ENCODE peak calls at places on chromosomes 7 and 10, in nine cellular contexts. One of them, this sample, is unnamed.

GRCh38 chr10:44847110-44847509 is 64.0 kb upstream of the TMEM72 start:
- DNase-seq in globus pallidus: no peak
- DNase-seq in H7: no peak
- DNase-seq in hepatocyte: no peak
- DNase-seq in RWPE1: no peak
- DNase-seq in IMR-90: no peak
- DNase-seq in GM18507: no peak
- DNase-seq in head of caudate nucleus: no peak
- DNase-seq in CD8-positive, alpha-beta T cell: no peak
- DNase-seq in this sample: no peak

GRCh38 chr10:113027230-113027573 is 77.2 kb downstream of the TCF7L2 start:
- DNase-seq in globus pallidus: no peak
- DNase-seq in H7: no peak
- DNase-seq in hepatocyte: no peak
- DNase-seq in RWPE1: no peak
- DNase-seq in IMR-90: no peak
- DNase-seq in GM18507: no peak
- DNase-seq in head of caudate nucleus: no peak
- DNase-seq in CD8-positive, alpha-beta T cell: no peak
- DNase-seq in this sample: no peak

GRCh38 chr10:60138026-60138425 is 231.7 kb upstream of the CCDC6 start:
- DNase-seq in globus pallidus: no peak
- DNase-seq in H7: no peak
- DNase-seq in hepatocyte: no peak
- DNase-seq in RWPE1: no peak
- DNase-seq in IMR-90: no peak
- DNase-seq in GM18507: no peak
- DNase-seq in head of caudate nucleus: no peak
- DNase-seq in CD8-positive, alpha-beta T cell: no peak
- DNase-seq in this sample: no peak

GRCh38 chr7:12945901-12946300 is 258.5 kb downstream of the ARL4A start:
- DNase-seq in globus pallidus: no peak
- DNase-seq in H7: no peak
- DNase-seq in hepatocyte: no peak
- DNase-seq in RWPE1: no peak
- DNase-seq in IMR-90: no peak
- DNase-seq in GM18507: no peak
- DNase-seq in head of caudate nucleus: no peak
- DNase-seq in CD8-positive, alpha-beta T cell: no peak
- DNase-seq in this sample: no peak

GRCh38 chr10:44245601-44245938 is 139.3 kb downstream of the CXCL12 start:
- DNase-seq in globus pallidus: no peak
- DNase-seq in H7: no peak
- DNase-seq in hepatocyte: no peak
- DNase-seq in RWPE1: no peak
- DNase-seq in IMR-90: peak
- DNase-seq in GM18507: no peak
- DNase-seq in head of caudate nucleus: no peak
- DNase-seq in CD8-positive, alpha-beta T cell: no peak
- DNase-seq in this sample: no peak

GRCh38 chr10:95377950-95378349 is 87.1 kb upstream of the PDLIM1 start:
- DNase-seq in globus pallidus: no peak
- DNase-seq in H7: no peak
- DNase-seq in hepatocyte: no peak
- DNase-seq in RWPE1: no peak
- DNase-seq in IMR-90: no peak
- DNase-seq in GM18507: no peak
- DNase-seq in head of caudate nucleus: no peak
- DNase-seq in CD8-positive, alpha-beta T cell: no peak
- DNase-seq in this sample: no peak

GRCh38 chr7:101690061-101690460 is 61.0 kb upstream of the MYL10 start:
- DNase-seq in globus pallidus: no peak
- DNase-seq in H7: no peak
- DNase-seq in hepatocyte: peak
- DNase-seq in RWPE1: no peak
- DNase-seq in IMR-90: no peak
- DNase-seq in GM18507: no peak
- DNase-seq in head of caudate nucleus: no peak
- DNase-seq in CD8-positive, alpha-beta T cell: no peak
- DNase-seq in this sample: no peak

GRCh38 chr10:129863231-129863663 is 100.8 kb downstream of the EBF3 start:
- DNase-seq in globus pallidus: no peak
- DNase-seq in H7: peak
- DNase-seq in hepatocyte: peak
- DNase-seq in RWPE1: no peak
- DNase-seq in IMR-90: no peak
- DNase-seq in GM18507: no peak
- DNase-seq in head of caudate nucleus: no peak
- DNase-seq in CD8-positive, alpha-beta T cell: no peak
- DNase-seq in this sample: no peak

GRCh38 chr7:112204072-112204775 is 2.0 kb downstream of the DOCK4 start:
- DNase-seq in globus pallidus: no peak
- DNase-seq in H7: peak
- DNase-seq in hepatocyte: no peak
- DNase-seq in RWPE1: peak
- DNase-seq in IMR-90: no peak
- DNase-seq in GM18507: no peak
- DNase-seq in head of caudate nucleus: no peak
- DNase-seq in CD8-positive, alpha-beta T cell: no peak
- DNase-seq in this sample: no peak

GRCh38 chr10:53356616-53357349 is 584.2 kb upstream of the MBL2 start:
- DNase-seq in globus pallidus: no peak
- DNase-seq in H7: no peak
- DNase-seq in hepatocyte: no peak
- DNase-seq in RWPE1: no peak
- DNase-seq in IMR-90: no peak
- DNase-seq in GM18507: no peak
- DNase-seq in head of caudate nucleus: no peak
- DNase-seq in CD8-positive, alpha-beta T cell: no peak
- DNase-seq in this sample: no peak

GRCh38 chr10:123287594-123288247 is 133.5 kb downstream of the BUB3 start:
- DNase-seq in globus pallidus: no peak
- DNase-seq in H7: no peak
- DNase-seq in hepatocyte: no peak
- DNase-seq in RWPE1: peak
- DNase-seq in IMR-90: peak
- DNase-seq in GM18507: no peak
- DNase-seq in head of caudate nucleus: peak
- DNase-seq in CD8-positive, alpha-beta T cell: no peak
- DNase-seq in this sample: no peak

GRCh38 chr10:103281753-103282152 is 4.8 kb downstream of the INA start:
- DNase-seq in globus pallidus: peak
- DNase-seq in H7: peak
- DNase-seq in hepatocyte: peak
- DNase-seq in RWPE1: no peak
- DNase-seq in IMR-90: peak
- DNase-seq in GM18507: no peak
- DNase-seq in head of caudate nucleus: peak
- DNase-seq in CD8-positive, alpha-beta T cell: no peak
- DNase-seq in this sample: no peak

GRCh38 chr7:117741962-117742361 is 131.3 kb downstream of the CTTNBP2 start:
- DNase-seq in globus pallidus: no peak
- DNase-seq in H7: no peak
- DNase-seq in hepatocyte: no peak
- DNase-seq in RWPE1: no peak
- DNase-seq in IMR-90: peak
- DNase-seq in GM18507: no peak
- DNase-seq in head of caudate nucleus: no peak
- DNase-seq in CD8-positive, alpha-beta T cell: no peak
- DNase-seq in this sample: no peak

GRCh38 chr7:87129836-87130235 is 22.4 kb upstream of the DMTF1 start:
- DNase-seq in globus pallidus: no peak
- DNase-seq in H7: no peak
- DNase-seq in hepatocyte: no peak
- DNase-seq in RWPE1: no peak
- DNase-seq in IMR-90: no peak
- DNase-seq in GM18507: no peak
- DNase-seq in head of caudate nucleus: no peak
- DNase-seq in CD8-positive, alpha-beta T cell: no peak
- DNase-seq in this sample: no peak

GRCh38 chr10:82506680-82507376 is 631.8 kb downstream of the NRG3 start:
- DNase-seq in globus pallidus: no peak
- DNase-seq in H7: no peak
- DNase-seq in hepatocyte: no peak
- DNase-seq in RWPE1: no peak
- DNase-seq in IMR-90: no peak
- DNase-seq in GM18507: no peak
- DNase-seq in head of caudate nucleus: no peak
- DNase-seq in CD8-positive, alpha-beta T cell: no peak
- DNase-seq in this sample: no peak

GRCh38 chr10:96556003-96556402 is 30.8 kb downstream of the TM9SF3 start:
- DNase-seq in globus pallidus: peak
- DNase-seq in H7: peak
- DNase-seq in hepatocyte: peak
- DNase-seq in RWPE1: peak
- DNase-seq in IMR-90: no peak
- DNase-seq in GM18507: no peak
- DNase-seq in head of caudate nucleus: no peak
- DNase-seq in CD8-positive, alpha-beta T cell: no peak
- DNase-seq in this sample: no peak

GRCh38 chr7:11726251-11727155 is 105.5 kb downstream of the THSD7A start:
- DNase-seq in globus pallidus: no peak
- DNase-seq in H7: no peak
- DNase-seq in hepatocyte: peak
- DNase-seq in RWPE1: no peak
- DNase-seq in IMR-90: peak
- DNase-seq in GM18507: no peak
- DNase-seq in head of caudate nucleus: peak
- DNase-seq in CD8-positive, alpha-beta T cell: no peak
- DNase-seq in this sample: no peak

GRCh38 chr7:67593807-67594206 is 597.2 kb downstream of the TYW1 start:
- DNase-seq in globus pallidus: no peak
- DNase-seq in H7: no peak
- DNase-seq in hepatocyte: no peak
- DNase-seq in RWPE1: no peak
- DNase-seq in IMR-90: no peak
- DNase-seq in GM18507: no peak
- DNase-seq in head of caudate nucleus: no peak
- DNase-seq in CD8-positive, alpha-beta T cell: no peak
- DNase-seq in this sample: no peak

GRCh38 chr10:42898037-42898960 is 115.7 kb downstream of the BMS1 start:
- DNase-seq in globus pallidus: no peak
- DNase-seq in H7: peak
- DNase-seq in hepatocyte: no peak
- DNase-seq in RWPE1: no peak
- DNase-seq in IMR-90: no peak
- DNase-seq in GM18507: no peak
- DNase-seq in head of caudate nucleus: no peak
- DNase-seq in CD8-positive, alpha-beta T cell: no peak
- DNase-seq in this sample: no peak

GRCh38 chr10:80046629-80047441 is 31.6 kb upstream of the TMEM254 start:
- DNase-seq in globus pallidus: peak
- DNase-seq in H7: peak
- DNase-seq in hepatocyte: peak
- DNase-seq in RWPE1: peak
- DNase-seq in IMR-90: peak
- DNase-seq in GM18507: peak
- DNase-seq in head of caudate nucleus: peak
- DNase-seq in CD8-positive, alpha-beta T cell: peak
- DNase-seq in this sample: peak

GRCh38 chr10:103543617-103544525 is 50.4 kb downstream of the NEURL1 start:
- DNase-seq in globus pallidus: no peak
- DNase-seq in H7: peak
- DNase-seq in hepatocyte: no peak
- DNase-seq in RWPE1: no peak
- DNase-seq in IMR-90: no peak
- DNase-seq in GM18507: no peak
- DNase-seq in head of caudate nucleus: no peak
- DNase-seq in CD8-positive, alpha-beta T cell: no peak
- DNase-seq in this sample: no peak

GRCh38 chr10:108812906-108813305 is 1110.4 kb downstream of the XPNPEP1 start:
- DNase-seq in globus pallidus: no peak
- DNase-seq in H7: no peak
- DNase-seq in hepatocyte: no peak
- DNase-seq in RWPE1: no peak
- DNase-seq in IMR-90: no peak
- DNase-seq in GM18507: no peak
- DNase-seq in head of caudate nucleus: no peak
- DNase-seq in CD8-positive, alpha-beta T cell: no peak
- DNase-seq in this sample: no peak

GRCh38 chr10:15385552-15386455 is 14.7 kb upstream of the FAM171A1 start:
- DNase-seq in globus pallidus: no peak
- DNase-seq in H7: no peak
- DNase-seq in hepatocyte: no peak
- DNase-seq in RWPE1: no peak
- DNase-seq in IMR-90: no peak
- DNase-seq in GM18507: no peak
- DNase-seq in head of caudate nucleus: no peak
- DNase-seq in CD8-positive, alpha-beta T cell: no peak
- DNase-seq in this sample: no peak

GRCh38 chr7:50210706-50211115 is 93.8 kb upstream of the IKZF1 start:
- DNase-seq in globus pallidus: no peak
- DNase-seq in H7: no peak
- DNase-seq in hepatocyte: no peak
- DNase-seq in RWPE1: no peak
- DNase-seq in IMR-90: no peak
- DNase-seq in GM18507: no peak
- DNase-seq in head of caudate nucleus: no peak
- DNase-seq in CD8-positive, alpha-beta T cell: no peak
- DNase-seq in this sample: no peak

GRCh38 chr7:82729172-82730030 is 285.8 kb upstream of the CACNA2D1 start:
- DNase-seq in globus pallidus: no peak
- DNase-seq in H7: peak
- DNase-seq in hepatocyte: peak
- DNase-seq in RWPE1: peak
- DNase-seq in IMR-90: peak
- DNase-seq in GM18507: no peak
- DNase-seq in head of caudate nucleus: no peak
- DNase-seq in CD8-positive, alpha-beta T cell: no peak
- DNase-seq in this sample: peak

GRCh38 chr7:1807821-1808600 is 137.9 kb downstream of the ELFN1 start:
- DNase-seq in globus pallidus: no peak
- DNase-seq in H7: no peak
- DNase-seq in hepatocyte: no peak
- DNase-seq in RWPE1: no peak
- DNase-seq in IMR-90: no peak
- DNase-seq in GM18507: no peak
- DNase-seq in head of caudate nucleus: no peak
- DNase-seq in CD8-positive, alpha-beta T cell: no peak
- DNase-seq in this sample: no peak

GRCh38 chr10:124640538-124641231 is 103.5 kb downstream of the FAM53B start:
- DNase-seq in globus pallidus: no peak
- DNase-seq in H7: peak
- DNase-seq in hepatocyte: no peak
- DNase-seq in RWPE1: no peak
- DNase-seq in IMR-90: no peak
- DNase-seq in GM18507: no peak
- DNase-seq in head of caudate nucleus: no peak
- DNase-seq in CD8-positive, alpha-beta T cell: no peak
- DNase-seq in this sample: peak

GRCh38 chr10:130045091-130045652 is 65.5 kb downstream of the C10orf143 start:
- DNase-seq in globus pallidus: no peak
- DNase-seq in H7: peak
- DNase-seq in hepatocyte: no peak
- DNase-seq in RWPE1: peak
- DNase-seq in IMR-90: no peak
- DNase-seq in GM18507: no peak
- DNase-seq in head of caudate nucleus: no peak
- DNase-seq in CD8-positive, alpha-beta T cell: no peak
- DNase-seq in this sample: peak

GRCh38 chr10:16957038-16957437 is 139.8 kb upstream of the RSU1 start:
- DNase-seq in globus pallidus: no peak
- DNase-seq in H7: no peak
- DNase-seq in hepatocyte: no peak
- DNase-seq in RWPE1: no peak
- DNase-seq in IMR-90: no peak
- DNase-seq in GM18507: no peak
- DNase-seq in head of caudate nucleus: no peak
- DNase-seq in CD8-positive, alpha-beta T cell: no peak
- DNase-seq in this sample: no peak

GRCh38 chr7:2108501-2109250 is 124.1 kb downstream of the MAD1L1 start:
- DNase-seq in globus pallidus: peak
- DNase-seq in H7: peak
- DNase-seq in hepatocyte: no peak
- DNase-seq in RWPE1: no peak
- DNase-seq in IMR-90: peak
- DNase-seq in GM18507: no peak
- DNase-seq in head of caudate nucleus: peak
- DNase-seq in CD8-positive, alpha-beta T cell: no peak
- DNase-seq in this sample: no peak

GRCh38 chr10:44989621-44990301 is 11.0 kb upstream of the ZNF22 start:
- DNase-seq in globus pallidus: no peak
- DNase-seq in H7: peak
- DNase-seq in hepatocyte: no peak
- DNase-seq in RWPE1: no peak
- DNase-seq in IMR-90: no peak
- DNase-seq in GM18507: no peak
- DNase-seq in head of caudate nucleus: no peak
- DNase-seq in CD8-positive, alpha-beta T cell: no peak
- DNase-seq in this sample: no peak